ENCODE peak calls at places on chromosomes 11 and 22, in five cellular contexts. C is activated effector memory CD4-positive, alpha-beta T cell treated with anti-CD3 and anti-CD28 coated beads, Interleukin-2, amount 50 U/mL, for 16 hours; U is HS-5; R is stomach; N is transverse colon. E is an unnamed sample.

GRCh38 chr11:76578655-76579046 is 91.9 kb downstream of the LRRC32 start:
- DNase-seq in U (no peak), C (no peak), R (no peak), N (no peak), E (no peak)

GRCh38 chr22:35561796-35562526 is 21.3 kb downstream of the RASD2 start:
- DNase-seq in R (no peak), U (peak), C (no peak), N (no peak), E (no peak)

GRCh38 chr11:124788521-124788920 is 11.7 kb downstream of the MSANTD2 start:
- DNase-seq in C (no peak), R (no peak), U (no peak), N (no peak), E (no peak)

GRCh38 chr22:22667966-22668880 is 23.8 kb downstream of the GGTLC2 start:
- DNase-seq in C (peak), R (no peak), N (no peak), U (no peak), E (no peak)

GRCh38 chr22:25569983-25570382 is 5.5 kb downstream of the GRK3 start:
- DNase-seq in R (no peak), U (no peak), N (no peak), C (no peak), E (no peak)

GRCh38 chr22:46974077-46974476 is 211.6 kb downstream of the TBC1D22A start:
- DNase-seq in R (no peak), U (no peak), C (no peak), N (no peak), E (no peak)

GRCh38 chr11:84069048-84069447 is 782.9 kb upstream of the CCDC90B start:
- DNase-seq in R (no peak), U (no peak), C (no peak), N (no peak), E (no peak)

GRCh38 chr22:45064313-45065268 is 54.8 kb upstream of the PHF21B start:
- DNase-seq in N (no peak), U (peak), R (no peak), C (peak), E (no peak)

GRCh38 chr22:21681566-21682370 is 16.0 kb downstream of the PPIL2 start:
- DNase-seq in N (no peak), R (no peak), C (no peak), U (no peak), E (no peak)

GRCh38 chr11:9535189-9535781 is 38.2 kb upstream of the WEE1 start:
- DNase-seq in R (peak), C (peak), U (no peak), N (peak), E (peak)

GRCh38 chr11:92886243-92886905 is 83.1 kb upstream of the MTNR1B start:
- DNase-seq in N (peak), U (no peak), R (no peak), C (no peak), E (peak)

GRCh38 chr22:32076726-32077550 is 33.9 kb downstream of the SLC5A1 start:
- DNase-seq in C (no peak), N (no peak), R (no peak), U (no peak), E (no peak)

GRCh38 chr11:111978028-111978771 is 41.1 kb downstream of the DIXDC1 start:
- DNase-seq in C (no peak), N (peak), R (no peak), U (peak), E (no peak)

GRCh38 chr11:17561111-17561415 is 14.0 kb downstream of the OTOG start:
- DNase-seq in N (no peak), C (no peak), R (no peak), U (no peak), E (no peak)

GRCh38 chr11:130865772-130866114 is 50.5 kb downstream of the SNX19 start:
- DNase-seq in U (no peak), R (no peak), C (no peak), N (no peak), E (no peak)

GRCh38 chr22:37229012-37229804 is 14.9 kb downstream of the RAC2 start:
- DNase-seq in R (no peak), N (no peak), C (peak), U (peak), E (no peak)

GRCh38 chr11:92838655-92839334 is 130.7 kb upstream of the MTNR1B start:
- DNase-seq in U (no peak), C (no peak), R (no peak), N (no peak), E (no peak)

GRCh38 chr11:45879803-45880685 is 5.4 kb upstream of the MAPK8IP1 start:
- DNase-seq in U (no peak), R (no peak), C (no peak), N (no peak), E (no peak)

GRCh38 chr11:72787262-72788104 is 6.4 kb downstream of the STARD10 start:
- DNase-seq in R (no peak), C (no peak), N (peak), U (no peak), E (peak)

GRCh38 chr22:41425704-41426365 is 20.8 kb downstream of the TOB2 start:
- DNase-seq in R (no peak), N (no peak), U (no peak), C (peak), E (no peak)

GRCh38 chr22:41888638-41889200 is 26.2 kb downstream of the SHISA8 start:
- DNase-seq in U (no peak), C (no peak), R (no peak), N (no peak), E (no peak)

GRCh38 chr11:44518968-44519550 is 46.4 kb upstream of the CD82 start:
- DNase-seq in C (no peak), R (no peak), U (no peak), N (no peak), E (peak)

GRCh38 chr11:13486926-13487660 is 8.7 kb downstream of the PTH start:
- DNase-seq in U (no peak), N (peak), C (peak), R (peak), E (peak)

GRCh38 chr11:15972838-15973237 is 383.5 kb downstream of the SOX6 start:
- DNase-seq in C (no peak), N (no peak), U (no peak), R (no peak), E (no peak)

GRCh38 chr22:19422440-19423301 is 8.9 kb downstream of the HIRA start:
- DNase-seq in N (no peak), R (no peak), C (no peak), U (no peak), E (no peak)

GRCh38 chr11:33545941-33546340 is 154.7 kb downstream of the C11orf91 start:
- DNase-seq in C (no peak), N (no peak), R (no peak), U (peak), E (no peak)

GRCh38 chr22:23065495-23066122 is 4.7 kb upstream of the GNAZ start:
- DNase-seq in N (no peak), R (peak), C (no peak), U (no peak), E (no peak)

GRCh38 chr22:30144391-30144790 is 64.1 kb downstream of the HORMAD2 start:
- DNase-seq in N (no peak), R (no peak), U (no peak), C (no peak), E (no peak)

GRCh38 chr11:122025757-122026156 is 90.3 kb downstream of the BLID start:
- DNase-seq in C (no peak), R (no peak), N (no peak), U (no peak), E (no peak)

GRCh38 chr11:76885390-76886097 is 24.8 kb downstream of the ACER3 start:
- DNase-seq in C (no peak), N (no peak), U (peak), R (no peak), E (no peak)

GRCh38 chr11:46026616-46027293 is 94.5 kb downstream of the PHF21A start:
- DNase-seq in U (no peak), R (no peak), N (no peak), C (no peak), E (no peak)

GRCh38 chr22:42275176-42275575 is 4.7 kb upstream of the TCF20 start:
- DNase-seq in C (no peak), U (no peak), N (no peak), R (no peak), E (no peak)

GRCh38 chr11:70423523-70424505 is 25.5 kb downstream of the CTTN start:
- DNase-seq in R (no peak), N (no peak), C (no peak), U (peak), E (no peak)

GRCh38 chr11:130611791-130612251 is 163.4 kb downstream of the ADAMTS15 start:
- DNase-seq in N (no peak), C (no peak), U (peak), R (no peak), E (no peak)

E was measured in small intestine.